ENCODE peak calls at places on chromosomes 11 and 22, in eight cellular contexts. X is gastrocnemius medialis; Y is neural crest cell; Z is stimulated activated CD4-positive, alpha-beta T cell treated with anti-CD3 and anti-CD28 coated beads, Interleukin-15, amount 100 ng/mL, for 48 hours; A is HEK293T; E is lower leg skin; B is cortex of kidney; H is NCI-H1105. K is an unnamed sample.

GRCh38 chr22:26763633-26764295 is 106.4 kb downstream of the MIAT start:
- DNase-seq in Y (no peak), H (peak), E (no peak), X (no peak), Z (no peak), A (no peak), B (no peak), K (no peak)

GRCh38 chr11:64231536-64231935 is 1.2 kb downstream of the DNAJC4 start:
- DNase-seq in Y (no peak), A (no peak), H (no peak), E (no peak), B (no peak), Z (no peak), X (no peak), K (no peak)

GRCh38 chr11:121929581-121929980 is 186.4 kb downstream of the BLID start:
- DNase-seq in Z (no peak), A (no peak), H (peak), Y (peak), E (no peak), B (no peak), X (no peak), K (no peak)

GRCh38 chr11:77403228-77403627 is 70.7 kb downstream of the PAK1 start:
- DNase-seq in Z (no peak), X (no peak), B (no peak), E (no peak), A (no peak), Y (no peak), H (no peak), K (no peak)

GRCh38 chr11:27087425-27087824 is 46.8 kb downstream of the BBOX1 start:
- DNase-seq in B (no peak), E (no peak), Z (no peak), H (no peak), Y (no peak), X (no peak), A (no peak), K (no peak)

GRCh38 chr11:116640641-116641402 is 132.0 kb downstream of the BUD13 start:
- DNase-seq in A (no peak), X (no peak), H (peak), Z (no peak), B (no peak), Y (no peak), E (peak), K (no peak)

GRCh38 chr11:111441443-111441842 is 62.4 kb upstream of the POU2AF1 start:
- DNase-seq in B (no peak), A (no peak), H (no peak), Z (no peak), Y (no peak), E (no peak), X (no peak), K (no peak)

GRCh38 chr11:128709402-128709801 is 15.5 kb downstream of the FLI1 start:
- DNase-seq in B (no peak), X (no peak), H (no peak), Z (no peak), E (no peak), Y (no peak), A (no peak), K (no peak)

GRCh38 chr22:45263790-45264269 is 20.9 kb upstream of the UPK3A start:
- DNase-seq in X (peak), Y (peak), Z (no peak), B (no peak), E (peak), A (peak), H (no peak), K (peak)